ENCODE peak calls at places on chromosomes 2 and 18, in nine cellular contexts. One of them, this sample, is unnamed.

GRCh38 chr2:151381266-151381665 is 23.9 kb downstream of the TNFAIP6 start:
- DNase-seq in cardiac fibroblast: peak
- DNase-seq in GM23338: no peak
- DNase-seq in dorsolateral prefrontal cortex: no peak
- DNase-seq in adrenal gland: no peak
- DNase-seq in tibial artery: no peak
- DNase-seq in PC-9: no peak
- DNase-seq in spleen: no peak
- DNase-seq in fibroblast of lung: peak
- DNase-seq in this sample: no peak

GRCh38 chr2:72925328-72925943 is 8.1 kb downstream of the EMX1 start:
- DNase-seq in adrenal gland: no peak
- DNase-seq in GM23338: peak
- DNase-seq in cardiac fibroblast: no peak
- DNase-seq in dorsolateral prefrontal cortex: no peak
- DNase-seq in spleen: no peak
- DNase-seq in tibial artery: peak
- DNase-seq in PC-9: no peak
- DNase-seq in fibroblast of lung: no peak
- DNase-seq in this sample: no peak

GRCh38 chr2:26469092-26469710 is 8.7 kb downstream of the OTOF start:
- DNase-seq in adrenal gland: peak
- DNase-seq in GM23338: peak
- DNase-seq in fibroblast of lung: peak
- DNase-seq in spleen: peak
- DNase-seq in dorsolateral prefrontal cortex: no peak
- DNase-seq in PC-9: no peak
- DNase-seq in tibial artery: no peak
- DNase-seq in cardiac fibroblast: peak
- DNase-seq in this sample: no peak

GRCh38 chr18:5294618-5295230 is 802 bp downstream of the ZBTB14 start:
- DNase-seq in GM23338: peak
- DNase-seq in dorsolateral prefrontal cortex: peak
- DNase-seq in adrenal gland: peak
- DNase-seq in cardiac fibroblast: peak
- DNase-seq in tibial artery: peak
- DNase-seq in fibroblast of lung: peak
- DNase-seq in PC-9: peak
- DNase-seq in spleen: peak
- DNase-seq in this sample: peak

GRCh38 chr2:168559187-168559586 is 103.1 kb downstream of the CERS6 start:
- DNase-seq in PC-9: no peak
- DNase-seq in cardiac fibroblast: peak
- DNase-seq in spleen: no peak
- DNase-seq in GM23338: no peak
- DNase-seq in adrenal gland: peak
- DNase-seq in dorsolateral prefrontal cortex: no peak
- DNase-seq in tibial artery: no peak
- DNase-seq in fibroblast of lung: no peak
- DNase-seq in this sample: no peak

GRCh38 chr18:32919799-32920198 is 147.0 kb upstream of the KLHL14 start:
- DNase-seq in spleen: no peak
- DNase-seq in adrenal gland: no peak
- DNase-seq in dorsolateral prefrontal cortex: no peak
- DNase-seq in cardiac fibroblast: peak
- DNase-seq in tibial artery: no peak
- DNase-seq in GM23338: peak
- DNase-seq in PC-9: no peak
- DNase-seq in fibroblast of lung: peak
- DNase-seq in this sample: no peak

GRCh38 chr2:217835931-217836881 is 166.6 kb downstream of the TNS1 start:
- DNase-seq in fibroblast of lung: peak
- DNase-seq in cardiac fibroblast: peak
- DNase-seq in adrenal gland: peak
- DNase-seq in dorsolateral prefrontal cortex: no peak
- DNase-seq in spleen: no peak
- DNase-seq in GM23338: peak
- DNase-seq in PC-9: no peak
- DNase-seq in tibial artery: peak
- DNase-seq in this sample: peak

GRCh38 chr2:73174941-73175662 is 27.3 kb upstream of the NOTO start:
- DNase-seq in fibroblast of lung: no peak
- DNase-seq in spleen: no peak
- DNase-seq in cardiac fibroblast: no peak
- DNase-seq in GM23338: no peak
- DNase-seq in adrenal gland: no peak
- DNase-seq in PC-9: no peak
- DNase-seq in tibial artery: no peak
- DNase-seq in dorsolateral prefrontal cortex: no peak
- DNase-seq in this sample: no peak

GRCh38 chr2:109437325-109438090 is 176.3 kb downstream of the SEPTIN10 start:
- DNase-seq in adrenal gland: no peak
- DNase-seq in fibroblast of lung: no peak
- DNase-seq in tibial artery: peak
- DNase-seq in spleen: no peak
- DNase-seq in PC-9: no peak
- DNase-seq in cardiac fibroblast: no peak
- DNase-seq in GM23338: no peak
- DNase-seq in dorsolateral prefrontal cortex: peak
- DNase-seq in this sample: no peak

GRCh38 chr18:50775207-50775606 is 44.6 kb downstream of the MRO start:
- DNase-seq in cardiac fibroblast: no peak
- DNase-seq in adrenal gland: no peak
- DNase-seq in PC-9: no peak
- DNase-seq in GM23338: peak
- DNase-seq in fibroblast of lung: no peak
- DNase-seq in dorsolateral prefrontal cortex: no peak
- DNase-seq in spleen: no peak
- DNase-seq in tibial artery: no peak
- DNase-seq in this sample: no peak

GRCh38 chr2:55134316-55134706 is 84.1 kb upstream of the RTN4 start:
- DNase-seq in dorsolateral prefrontal cortex: no peak
- DNase-seq in cardiac fibroblast: no peak
- DNase-seq in GM23338: no peak
- DNase-seq in tibial artery: no peak
- DNase-seq in spleen: no peak
- DNase-seq in adrenal gland: no peak
- DNase-seq in fibroblast of lung: no peak
- DNase-seq in PC-9: no peak
- DNase-seq in this sample: no peak

GRCh38 chr2:217327981-217328760 is 468.3 kb upstream of the TNP1 start:
- DNase-seq in adrenal gland: no peak
- DNase-seq in fibroblast of lung: peak
- DNase-seq in tibial artery: no peak
- DNase-seq in spleen: no peak
- DNase-seq in cardiac fibroblast: no peak
- DNase-seq in dorsolateral prefrontal cortex: no peak
- DNase-seq in GM23338: no peak
- DNase-seq in PC-9: no peak
- DNase-seq in this sample: no peak

GRCh38 chr18:77478619-77479018 is 229.0 kb downstream of the GALR1 start:
- DNase-seq in spleen: no peak
- DNase-seq in GM23338: peak
- DNase-seq in dorsolateral prefrontal cortex: no peak
- DNase-seq in tibial artery: no peak
- DNase-seq in cardiac fibroblast: peak
- DNase-seq in fibroblast of lung: no peak
- DNase-seq in PC-9: no peak
- DNase-seq in adrenal gland: peak
- DNase-seq in this sample: peak

GRCh38 chr18:36012891-36013290 is 40.4 kb downstream of the RMP24 start:
- DNase-seq in tibial artery: no peak
- DNase-seq in spleen: no peak
- DNase-seq in fibroblast of lung: peak
- DNase-seq in adrenal gland: no peak
- DNase-seq in PC-9: no peak
- DNase-seq in cardiac fibroblast: no peak
- DNase-seq in dorsolateral prefrontal cortex: no peak
- DNase-seq in GM23338: no peak
- DNase-seq in this sample: no peak

GRCh38 chr2:11944311-11944710 is 197.9 kb downstream of the LPIN1 start:
- DNase-seq in spleen: no peak
- DNase-seq in PC-9: no peak
- DNase-seq in cardiac fibroblast: no peak
- DNase-seq in tibial artery: no peak
- DNase-seq in dorsolateral prefrontal cortex: no peak
- DNase-seq in GM23338: no peak
- DNase-seq in adrenal gland: no peak
- DNase-seq in fibroblast of lung: no peak
- DNase-seq in this sample: no peak

GRCh38 chr2:65411056-65411795 is 21.2 kb downstream of the SPRED2 start:
- DNase-seq in PC-9: peak
- DNase-seq in spleen: no peak
- DNase-seq in tibial artery: no peak
- DNase-seq in GM23338: no peak
- DNase-seq in cardiac fibroblast: no peak
- DNase-seq in adrenal gland: no peak
- DNase-seq in dorsolateral prefrontal cortex: no peak
- DNase-seq in fibroblast of lung: no peak
- DNase-seq in this sample: no peak

GRCh38 chr2:222745836-222746559 is 74.5 kb downstream of the MOGAT1 start:
- DNase-seq in adrenal gland: no peak
- DNase-seq in fibroblast of lung: peak
- DNase-seq in tibial artery: no peak
- DNase-seq in spleen: no peak
- DNase-seq in PC-9: no peak
- DNase-seq in dorsolateral prefrontal cortex: no peak
- DNase-seq in GM23338: no peak
- DNase-seq in cardiac fibroblast: no peak
- DNase-seq in this sample: no peak

GRCh38 chr2:235623052-235623451 is 129.2 kb downstream of the AGAP1 start:
- DNase-seq in tibial artery: no peak
- DNase-seq in cardiac fibroblast: no peak
- DNase-seq in spleen: no peak
- DNase-seq in dorsolateral prefrontal cortex: no peak
- DNase-seq in GM23338: no peak
- DNase-seq in adrenal gland: no peak
- DNase-seq in fibroblast of lung: no peak
- DNase-seq in PC-9: no peak
- DNase-seq in this sample: no peak
- TF ChIP-seq CTCF in tibial artery: no peak
- TF ChIP-seq CTCF in cardiac fibroblast: no peak
- TF ChIP-seq CTCF in spleen: no peak
- TF ChIP-seq CTCF in dorsolateral prefrontal cortex: no peak
- TF ChIP-seq CTCF in GM23338: no peak
- TF ChIP-seq CTCF in adrenal gland: no peak
- TF ChIP-seq CTCF in fibroblast of lung: no peak
- TF ChIP-seq CTCF in PC-9: no peak
- TF ChIP-seq CTCF in this sample: no peak

GRCh38 chr2:195326537-195326936 is 330.5 kb upstream of the SLC39A10 start:
- DNase-seq in GM23338: no peak
- DNase-seq in PC-9: no peak
- DNase-seq in fibroblast of lung: no peak
- DNase-seq in adrenal gland: no peak
- DNase-seq in tibial artery: no peak
- DNase-seq in spleen: no peak
- DNase-seq in cardiac fibroblast: no peak
- DNase-seq in dorsolateral prefrontal cortex: no peak
- DNase-seq in this sample: no peak

GRCh38 chr2:195333869-195334268 is 323.2 kb upstream of the SLC39A10 start:
- DNase-seq in adrenal gland: no peak
- DNase-seq in tibial artery: no peak
- DNase-seq in fibroblast of lung: no peak
- DNase-seq in GM23338: no peak
- DNase-seq in dorsolateral prefrontal cortex: no peak
- DNase-seq in PC-9: no peak
- DNase-seq in spleen: no peak
- DNase-seq in cardiac fibroblast: no peak
- DNase-seq in this sample: no peak

GRCh38 chr2:195330513-195330956 is 326.5 kb upstream of the SLC39A10 start:
- DNase-seq in cardiac fibroblast: no peak
- DNase-seq in dorsolateral prefrontal cortex: no peak
- DNase-seq in GM23338: no peak
- DNase-seq in spleen: no peak
- DNase-seq in adrenal gland: no peak
- DNase-seq in PC-9: no peak
- DNase-seq in fibroblast of lung: no peak
- DNase-seq in tibial artery: no peak
- DNase-seq in this sample: no peak

DNA sequence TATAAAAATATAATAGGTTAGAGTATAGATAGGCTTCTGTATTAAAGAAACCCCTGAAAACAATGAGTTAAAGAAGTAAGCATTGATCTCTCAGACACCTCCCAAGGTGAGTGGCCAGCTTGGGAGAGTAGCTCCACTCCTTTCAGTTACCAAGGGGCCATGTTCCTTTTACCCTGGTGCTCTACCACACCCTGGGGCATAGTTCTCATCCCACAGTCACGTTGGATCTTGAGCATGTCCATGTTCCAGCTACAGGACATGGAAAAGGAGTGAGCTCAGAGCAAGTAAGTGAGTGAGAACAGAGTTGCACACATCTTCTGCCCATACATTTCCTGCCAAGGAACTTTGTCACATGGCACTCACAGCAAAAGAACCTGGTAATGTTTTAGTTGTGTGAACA is 325.9 kb upstream of the SLC39A10 start:
- DNase-seq in GM23338: no peak
- DNase-seq in fibroblast of lung: no peak
- DNase-seq in spleen: no peak
- DNase-seq in adrenal gland: no peak
- DNase-seq in dorsolateral prefrontal cortex: no peak
- DNase-seq in tibial artery: no peak
- DNase-seq in PC-9: no peak
- DNase-seq in cardiac fibroblast: no peak
- DNase-seq in this sample: no peak
- H3K4me3 ChIP-seq in GM23338: no peak
- H3K4me3 ChIP-seq in fibroblast of lung: no peak
- H3K4me3 ChIP-seq in spleen: no peak
- H3K4me3 ChIP-seq in adrenal gland: no peak
- H3K4me3 ChIP-seq in dorsolateral prefrontal cortex: no peak
- H3K4me3 ChIP-seq in tibial artery: no peak
- H3K4me3 ChIP-seq in PC-9: no peak
- H3K4me3 ChIP-seq in cardiac fibroblast: no peak
- H3K4me3 ChIP-seq in this sample: no peak

GRCh38 chr2:155250800-155251199 is 552.3 kb downstream of the KCNJ3 start:
- DNase-seq in PC-9: no peak
- DNase-seq in spleen: no peak
- DNase-seq in adrenal gland: no peak
- DNase-seq in tibial artery: no peak
- DNase-seq in GM23338: peak
- DNase-seq in fibroblast of lung: no peak
- DNase-seq in dorsolateral prefrontal cortex: no peak
- DNase-seq in cardiac fibroblast: no peak
- DNase-seq in this sample: no peak
- TF ChIP-seq CTCF in PC-9: peak
- TF ChIP-seq CTCF in spleen: no peak
- TF ChIP-seq CTCF in adrenal gland: no peak
- TF ChIP-seq CTCF in tibial artery: no peak
- TF ChIP-seq CTCF in GM23338: peak
- TF ChIP-seq CTCF in fibroblast of lung: no peak
- TF ChIP-seq CTCF in dorsolateral prefrontal cortex: peak
- TF ChIP-seq CTCF in cardiac fibroblast: no peak
- TF ChIP-seq CTCF in this sample: peak

GRCh38 chr2:133241231-133241575 is 327.1 kb downstream of the NCKAP5 start:
- DNase-seq in spleen: no peak
- DNase-seq in PC-9: no peak
- DNase-seq in fibroblast of lung: peak
- DNase-seq in adrenal gland: no peak
- DNase-seq in tibial artery: no peak
- DNase-seq in cardiac fibroblast: peak
- DNase-seq in dorsolateral prefrontal cortex: no peak
- DNase-seq in GM23338: no peak
- DNase-seq in this sample: no peak

GRCh38 chr2:133235959-133236358 is 332.3 kb downstream of the NCKAP5 start:
- DNase-seq in adrenal gland: no peak
- DNase-seq in dorsolateral prefrontal cortex: no peak
- DNase-seq in fibroblast of lung: peak
- DNase-seq in spleen: no peak
- DNase-seq in tibial artery: no peak
- DNase-seq in GM23338: no peak
- DNase-seq in cardiac fibroblast: peak
- DNase-seq in PC-9: no peak
- DNase-seq in this sample: no peak

GRCh38 chr2:133240505-133241230 is 327.6 kb downstream of the NCKAP5 start:
- DNase-seq in dorsolateral prefrontal cortex: no peak
- DNase-seq in tibial artery: no peak
- DNase-seq in spleen: no peak
- DNase-seq in cardiac fibroblast: peak
- DNase-seq in PC-9: no peak
- DNase-seq in fibroblast of lung: peak
- DNase-seq in GM23338: no peak
- DNase-seq in adrenal gland: no peak
- DNase-seq in this sample: no peak
- H3K4me3 ChIP-seq in dorsolateral prefrontal cortex: peak
- H3K4me3 ChIP-seq in tibial artery: peak
- H3K4me3 ChIP-seq in spleen: no peak
- H3K4me3 ChIP-seq in cardiac fibroblast: no peak
- H3K4me3 ChIP-seq in PC-9: no peak
- H3K4me3 ChIP-seq in fibroblast of lung: peak
- H3K4me3 ChIP-seq in GM23338: no peak
- H3K4me3 ChIP-seq in adrenal gland: no peak
- H3K4me3 ChIP-seq in this sample: peak

This sample was measured in left ventricle myocardium inferior.